ENCODE peak calls at places on chromosomes 1 and 21, in seven cellular contexts. G, N, D, R, T, W and U are unnamed samples.

GRCh38 chr1:63893976-63894375 is 120.2 kb downstream of the ROR1 start:
- DNase-seq in G (no peak), N (no peak), D (no peak), R (no peak), T (no peak), W (no peak), U (no peak)

GRCh38 chr1:3442901-3443300 is 11.6 kb upstream of the ARHGEF16 start:
- DNase-seq in G (no peak), N (no peak), D (no peak), R (no peak), T (no peak), W (no peak), U (no peak)

GRCh38 chr1:84078108-84078823 is 65.8 kb upstream of the PRKACB start:
- DNase-seq in G (no peak), N (no peak), D (no peak), R (no peak), T (peak; percentile 26), W (no peak), U (peak; percentile 60)

GRCh38 chr1:46643368-46643775 is 24.8 kb downstream of the ATPAF1 start:
- DNase-seq in G (no peak), N (no peak), D (no peak), R (no peak), T (no peak), W (no peak), U (no peak)

GRCh38 chr1:67708606-67709005 is 23.6 kb downstream of the GADD45A start:
- DNase-seq in G (peak; percentile 83), N (no peak), D (no peak), R (no peak), T (no peak), W (no peak), U (no peak)

GRCh38 chr1:26153966-26154572 is 4.8 kb upstream of the FAM110D start:
- DNase-seq in G (peak; percentile 2), N (no peak), D (no peak), R (no peak), T (no peak), W (no peak), U (no peak)

GRCh38 chr21:30408782-30409494 is 13.1 kb downstream of the KRTAP13-1 start:
- DNase-seq in G (peak; percentile 52), N (no peak), D (peak; percentile 98), R (no peak), T (no peak), W (no peak), U (peak; percentile 54)

GRCh38 chr1:12191242-12192032 is 24.6 kb downstream of the TNFRSF1B start:
- DNase-seq in G (peak; percentile 44), N (no peak), D (no peak), R (no peak), T (no peak), W (no peak), U (no peak)

GRCh38 chr1:93000751-93001175 is 39.5 kb upstream of the DIPK1A start:
- DNase-seq in G (no peak), N (no peak), D (no peak), R (no peak), T (no peak), W (no peak), U (no peak)

DNA sequence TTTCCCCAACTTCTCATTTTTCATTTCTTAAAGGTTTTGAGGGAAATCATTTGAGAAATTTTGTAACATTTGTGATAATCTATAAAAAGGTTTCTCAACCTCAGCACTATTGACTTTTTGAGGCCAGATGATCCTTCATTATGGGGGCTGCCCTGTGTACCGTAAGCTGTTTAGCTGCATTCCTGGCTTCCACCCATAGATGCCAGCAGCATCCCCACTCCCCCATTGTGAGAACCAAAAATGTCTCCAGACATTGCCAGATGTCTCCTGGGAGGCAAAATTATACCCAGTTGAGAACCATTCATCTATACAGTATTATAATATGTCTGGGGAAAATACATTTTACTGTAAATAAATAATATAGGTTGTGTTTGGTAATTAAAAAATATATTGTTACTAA is 146.0 kb downstream of the PBX1 start:
- DNase-seq in G (no peak), N (no peak), D (no peak), R (no peak), T (no peak), W (no peak), U (no peak)
- TF ChIP-seq CTCF in G (no peak), N (no peak), D (peak; percentile 61), R (no peak), T (no peak), W (no peak), U (no peak)

DNA sequence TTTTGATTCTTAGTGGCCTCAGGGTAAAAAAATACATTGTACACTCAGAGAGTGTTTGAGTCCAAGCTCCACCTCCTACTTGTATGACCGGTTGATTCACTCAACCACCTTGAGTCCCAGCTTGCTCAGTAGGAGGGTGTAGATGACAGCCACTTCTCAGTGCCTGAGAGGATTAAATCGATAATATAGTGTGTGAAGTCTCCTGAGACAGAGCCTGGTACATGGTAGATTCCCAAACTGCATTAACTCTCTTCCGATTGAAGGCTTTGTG is 38.4 kb downstream of the NCMAP start:
- DNase-seq in G (peak; percentile 2), N (no peak), D (no peak), R (no peak), T (no peak), W (no peak), U (no peak)
- TF ChIP-seq CTCF in G (no peak), N (no peak), D (no peak), R (no peak), T (no peak), W (no peak), U (no peak)

GRCh38 chr1:161172776-161173376 is 4.4 kb downstream of the B4GALT3 start:
- DNase-seq in G (no peak), N (no peak), D (no peak), R (no peak), T (no peak), W (no peak), U (no peak)

GRCh38 chr1:161172349-161172748 is 5.0 kb downstream of the B4GALT3 start:
- DNase-seq in G (no peak), N (no peak), D (no peak), R (no peak), T (no peak), W (no peak), U (no peak)

GRCh38 chr1:161171696-161172095 is 5.5 kb downstream of the PPOX start:
- DNase-seq in G (no peak), N (no peak), D (no peak), R (no peak), T (no peak), W (no peak), U (no peak)

GRCh38 chr1:161168906-161169305 is 2.7 kb downstream of the PPOX start:
- DNase-seq in G (no peak), N (no peak), D (no peak), R (no peak), T (no peak), W (no peak), U (no peak)

GRCh38 chr1:161171191-161171590 is 5.0 kb downstream of the PPOX start:
- DNase-seq in G (no peak), N (no peak), D (no peak), R (no peak), T (no peak), W (no peak), U (no peak)
- TF ChIP-seq CTCF in G (no peak), N (peak; percentile 11), D (peak; percentile 49), R (no peak), T (no peak), W (no peak), U (no peak)

DNA sequence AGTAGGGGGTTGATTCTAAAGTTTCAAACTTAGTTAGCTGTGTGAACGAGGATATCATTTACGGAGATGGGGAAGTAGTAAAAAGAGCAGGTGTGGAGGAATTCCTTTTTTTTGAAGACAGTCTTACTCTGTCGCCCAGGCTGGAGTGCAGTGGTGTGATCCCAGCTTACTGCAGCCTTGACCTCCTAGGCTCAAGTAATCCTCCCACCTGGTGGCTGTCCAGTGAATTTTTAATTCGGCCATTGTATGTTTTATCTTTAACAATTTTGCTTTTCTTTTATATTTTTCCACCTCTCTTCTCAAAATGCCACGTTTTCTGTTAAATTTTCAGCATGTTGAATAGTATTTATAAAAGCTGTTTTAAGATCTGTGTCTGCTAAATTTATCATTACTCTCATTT is 12.3 kb upstream of the CENPF start:
- DNase-seq in G (no peak), N (no peak), D (no peak), R (no peak), T (no peak), W (no peak), U (no peak)
- TF ChIP-seq CTCF in G (no peak), N (no peak), D (peak; percentile 44), R (no peak), T (no peak), W (no peak), U (peak; percentile 29)